ENCODE peak calls at places on chromosomes 16 and 17, in nine cellular contexts. B is A549; P is left ventricle myocardium inferior; I is CD8-positive, alpha-beta T cell; J is CD4-positive, alpha-beta T cell; L is lower lobe of right lung; T is effector memory CD4-positive, alpha-beta T cell; S is psoas muscle; U is transverse colon. D is an unnamed sample.

GRCh38 chr17:76166168-76166567 is 25.1 kb upstream of the FOXJ1 start:
- DNase-seq in T (no peak), S (no peak), P (no peak), B (no peak), J (no peak), U (no peak), L (no peak), I (peak; percentile 25), D (peak; percentile 74)

GRCh38 chr17:49887086-49887743 is 39.3 kb upstream of the TAC4 start:
- DNase-seq in P (no peak), L (peak; percentile 85), J (no peak), I (no peak), T (no peak), B (no peak), S (no peak), U (no peak), D (no peak)

GRCh38 chr17:27529230-27529796 is 73.1 kb downstream of the KSR1 start:
- DNase-seq in T (no peak), S (no peak), L (peak; percentile 75), B (peak; percentile 83), I (no peak), P (no peak), J (no peak), U (no peak), D (no peak)

GRCh38 chr17:57407287-57408063 is 151.2 kb downstream of the MSI2 start:
- DNase-seq in U (peak; percentile 62), L (no peak), J (no peak), S (no peak), P (no peak), I (no peak), B (no peak), T (no peak), D (no peak)

GRCh38 chr17:9120471-9120870 is 99.2 kb downstream of the NTN1 start:
- DNase-seq in S (no peak), B (peak; percentile 19), U (no peak), P (no peak), T (no peak), L (no peak), I (no peak), J (no peak), D (no peak)

GRCh38 chr17:18980682-18981384 is 23.7 kb downstream of the FAM83G start:
- DNase-seq in P (no peak), T (no peak), J (no peak), U (no peak), S (no peak), L (no peak), B (no peak), I (no peak), D (no peak)

GRCh38 chr17:12680993-12681392 is 15.3 kb downstream of the MYOCD start:
- DNase-seq in S (no peak), U (no peak), L (no peak), T (no peak), B (no peak), P (no peak), J (no peak), I (no peak), D (no peak)

GRCh38 chr16:83968891-83969672 is 1.0 kb downstream of the NECAB2 start:
- DNase-seq in U (no peak), L (peak; percentile 32), S (no peak), B (no peak), I (no peak), T (no peak), P (peak; percentile 9), J (no peak), D (no peak)

GRCh38 chr16:23424292-23424958 is 28.6 kb downstream of the COG7 start:
- DNase-seq in B (peak; percentile 90), I (no peak), J (no peak), L (peak; percentile 64), P (no peak), U (peak; percentile 84), S (no peak), T (no peak), D (no peak)

GRCh38 chr17:42872251-42872965 is 21.4 kb downstream of the AOC3 start:
- DNase-seq in T (no peak), L (no peak), P (no peak), S (no peak), B (no peak), I (no peak), U (no peak), J (no peak), D (no peak)

GRCh38 chr17:66200685-66201092 is 8.8 kb upstream of the CEP112 start:
- DNase-seq in B (peak; percentile 89), L (no peak), U (peak; percentile 59), S (no peak), P (no peak), J (peak; percentile 59), I (no peak), T (peak; percentile 12), D (no peak)

GRCh38 chr16:58032710-58033293 is 7.2 kb downstream of the MMP15 start:
- DNase-seq in U (no peak), P (peak; percentile 62), L (peak; percentile 70), S (no peak), B (no peak), T (no peak), J (no peak), I (no peak), D (peak; percentile 67)

GRCh38 chr16:49838361-49838638 is 17.6 kb downstream of the ZNF423 start:
- DNase-seq in U (no peak), J (no peak), P (no peak), I (no peak), S (no peak), B (no peak), T (no peak), L (no peak), D (no peak)
- H3K27ac ChIP-seq in U (peak overlapping the region; percentile 59), J (no peak overlapping the region), P (peak overlapping the region; percentile 87), I (no peak overlapping the region), S (peak overlapping the region; percentile 93), B (no peak overlapping the region), T (no peak overlapping the region), L (peak overlapping the region; percentile 62), D (no peak overlapping the region)

GRCh38 chr17:45404870-45405249 is 27.8 kb downstream of the ARHGAP27 start:
- DNase-seq in B (no peak), S (no peak), U (no peak), L (no peak), I (no peak), P (no peak), T (no peak), J (no peak), D (no peak)

GRCh38 chr17:45402916-45403315 is 29.8 kb downstream of the ARHGAP27 start:
- DNase-seq in L (peak; percentile 7), P (no peak), B (no peak), U (no peak), S (no peak), J (no peak), T (no peak), I (no peak), D (no peak)

GRCh38 chr17:45406107-45406506 is 26.6 kb downstream of the ARHGAP27 start:
- DNase-seq in L (no peak), B (no peak), J (no peak), S (no peak), I (no peak), T (no peak), U (no peak), P (no peak), D (no peak)

GRCh38 chr17:45403906-45404490 is 28.7 kb downstream of the ARHGAP27 start:
- DNase-seq in J (no peak), S (no peak), U (no peak), T (no peak), P (no peak), B (no peak), L (peak; percentile 39), I (no peak), D (no peak)

DNA sequence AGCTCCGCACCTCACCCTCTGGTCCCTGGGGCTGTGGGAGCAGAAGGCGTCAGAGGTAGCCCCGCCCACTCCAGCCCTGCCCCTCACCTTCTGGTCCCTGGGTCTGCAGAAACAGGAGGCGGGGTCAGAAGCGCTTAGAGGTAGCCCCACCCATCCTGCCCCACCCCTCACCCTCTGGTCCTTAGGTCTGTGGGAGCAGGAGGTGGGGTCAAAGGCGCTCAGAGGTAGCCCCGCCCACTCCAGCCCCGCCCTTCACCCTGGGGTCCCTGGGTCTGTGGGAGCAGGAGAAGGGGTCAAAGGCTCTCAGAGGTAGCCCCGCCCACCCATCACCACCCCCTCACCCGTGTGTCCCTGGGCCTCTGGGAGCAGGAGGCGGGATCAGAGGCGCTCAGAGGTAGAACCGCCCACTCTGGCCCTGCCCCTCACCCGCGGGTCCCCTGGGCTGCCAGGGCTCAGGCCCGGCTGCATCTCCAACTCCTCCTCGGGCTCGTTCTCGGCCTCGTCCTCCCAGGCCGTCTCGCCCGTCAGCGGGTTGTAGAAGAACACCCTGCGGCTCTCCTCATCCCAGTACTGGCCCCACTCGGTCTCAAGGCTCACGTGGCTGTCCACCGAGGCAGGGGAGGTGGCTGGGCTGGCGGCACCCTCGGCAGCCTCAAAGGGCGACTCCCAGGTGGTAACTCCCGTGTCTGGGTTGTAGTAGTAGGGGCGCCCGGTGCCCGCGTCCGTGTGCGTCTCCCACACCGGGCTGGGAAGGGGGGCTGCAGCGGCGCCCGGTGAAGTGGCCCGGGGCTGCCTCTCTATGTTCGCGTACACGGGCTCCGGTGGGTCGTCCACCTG is 27.2 kb downstream of the ARHGAP27 start:
- DNase-seq in B (peak; percentile 42), L (peak; percentile 56), P (no peak), U (peak; percentile 89), T (no peak), J (no peak), S (no peak), I (no peak), D (no peak)
- H3K27ac ChIP-seq in B (peak overlapping the region; percentile 10), L (peak overlapping the region; percentile 53), P (no peak overlapping the region), U (peak overlapping the region; percentile 87), T (no peak overlapping the region), J (no peak overlapping the region), S (no peak overlapping the region), I (no peak overlapping the region), D (no peak overlapping the region)

GRCh38 chr17:37494401-37494831 is 4.7 kb downstream of the DUSP14 start:
- DNase-seq in U (no peak), I (no peak), L (no peak), B (no peak), T (no peak), J (no peak), P (no peak), S (no peak), D (no peak)
- H3K27ac ChIP-seq in U (no peak overlapping the region), I (no peak overlapping the region), L (no peak overlapping the region), B (no peak overlapping the region), T (no peak overlapping the region), J (no peak overlapping the region), P (no peak overlapping the region), S (no peak overlapping the region), D (no peak overlapping the region)

GRCh38 chr16:88970095-88970494 is 6.9 kb downstream of the CBFA2T3 start:
- DNase-seq in T (no peak), U (no peak), J (no peak), I (no peak), S (peak; percentile 38), P (no peak), L (no peak), B (no peak), D (no peak)

GRCh38 chr16:88970539-88971065 is 6.4 kb downstream of the CBFA2T3 start:
- DNase-seq in L (no peak), U (no peak), S (peak; percentile 36), J (no peak), I (no peak), P (no peak), T (no peak), B (no peak), D (no peak)

GRCh38 chr16:88972349-88972748 is 4.7 kb downstream of the CBFA2T3 start:
- DNase-seq in S (no peak), L (no peak), P (no peak), U (no peak), T (no peak), I (no peak), J (no peak), B (no peak), D (no peak)

GRCh38 chr16:88973007-88973410 is 4.0 kb downstream of the CBFA2T3 start:
- DNase-seq in U (no peak), I (no peak), P (no peak), B (no peak), L (no peak), S (no peak), T (no peak), J (no peak), D (no peak)

GRCh38 chr16:88971371-88972097 is 5.5 kb downstream of the CBFA2T3 start:
- DNase-seq in T (no peak), B (no peak), I (no peak), S (peak; percentile 46), J (no peak), U (peak; percentile 70), P (peak; percentile 32), L (peak; percentile 74), D (no peak)
- H3K27ac ChIP-seq in T (no peak overlapping the region), B (no peak overlapping the region), I (no peak overlapping the region), S (no peak overlapping the region), J (no peak overlapping the region), U (no peak overlapping the region), P (no peak overlapping the region), L (no peak overlapping the region), D (no peak overlapping the region)

D was measured in substantia nigra.